ENCODE peak calls at places on chromosomes 5 and 9, in five cellular contexts. P is upper lobe of left lung, X is GM12878, G is HepG2, A is K562. Z is an unnamed sample.

GRCh38 chr9:126154869-126155268 is 171.8 kb upstream of the MVB12B start:
- ATAC-seq in P (no peak), X (no peak), G (no peak), A (no peak), Z (no peak)

GRCh38 chr5:37214550-37214949 is 34.6 kb downstream of the CPLANE1 start:
- ATAC-seq in P (no peak), X (peak; percentile 68), G (no peak), A (no peak), Z (no peak)

GRCh38 chr9:125418404-125418803 is 156.8 kb downstream of the GAPVD1 start:
- ATAC-seq in P (no peak), X (no peak), G (no peak), A (no peak), Z (no peak)

GRCh38 chr5:7852988-7853387 is 2.1 kb upstream of the CFAP90 start:
- ATAC-seq in P (no peak), X (no peak), G (no peak), A (no peak), Z (no peak)

GRCh38 chr5:123124495-123125171 is 35.6 kb downstream of the PRDM6 start:
- ATAC-seq in P (peak; percentile 57), X (no peak), G (no peak), A (no peak), Z (peak; percentile 75)

GRCh38 chr9:135277219-135278201 is 190.0 kb downstream of the OLFM1 start:
- ATAC-seq in P (no peak), X (no peak), G (peak; percentile 55), A (no peak), Z (no peak)

GRCh38 chr5:84628918-84629317 is 244.2 kb upstream of the EDIL3 start:
- ATAC-seq in P (no peak), X (no peak), G (no peak), A (no peak), Z (no peak)

GRCh38 chr5:174614500-174615135 is 109.8 kb upstream of the MSX2 start:
- ATAC-seq in P (no peak), X (no peak), G (no peak), A (peak; percentile 43), Z (no peak)

GRCh38 chr9:27365977-27366376 is 69.0 kb upstream of the EQTN start:
- ATAC-seq in P (no peak), X (peak; percentile 91), G (no peak), A (no peak), Z (no peak)

GRCh38 chr9:77848428-77848827 is 183.2 kb downstream of the GNAQ start:
- ATAC-seq in P (peak; percentile 20), X (no peak), G (no peak), A (no peak), Z (no peak)

GRCh38 chr5:96661101-96661840 is 905 bp upstream of the CAST start:
- ATAC-seq in P (no peak), X (peak; percentile 13), G (no peak), A (no peak), Z (no peak)

GRCh38 chr9:72983056-72983455 is 30.2 kb upstream of the ALDH1A1 start:
- ATAC-seq in P (no peak), X (no peak), G (peak; percentile 86), A (no peak), Z (no peak)

GRCh38 chr5:140595538-140595937 is 30.9 kb downstream of the SLC35A4 start:
- ATAC-seq in P (peak; percentile 81), X (peak; percentile 21), G (no peak), A (peak; percentile 28), Z (peak; percentile 54)

GRCh38 chr9:34396276-34397214 is 19.8 kb upstream of the MYORG start:
- ATAC-seq in P (no peak), X (no peak), G (no peak), A (peak; percentile 54), Z (no peak)

GRCh38 chr5:166909040-166909439 is 1382.4 kb upstream of the WWC1 start:
- ATAC-seq in P (no peak), X (no peak), G (no peak), A (no peak), Z (no peak)

GRCh38 chr9:26524225-26524624 is 368.4 kb downstream of the CAAP1 start:
- ATAC-seq in P (no peak), X (no peak), G (no peak), A (no peak), Z (no peak)

GRCh38 chr5:93578813-93579560 is 2.0 kb downstream of the NR2F1-AS1 start:
- ATAC-seq in P (peak; percentile 15), X (no peak), G (no peak), A (no peak), Z (no peak)

GRCh38 chr9:70451765-70452164 is 37.3 kb upstream of the KLF9 start:
- ATAC-seq in P (no peak), X (no peak), G (no peak), A (no peak), Z (no peak)

GRCh38 chr5:112691341-112691685 is 46.4 kb upstream of the APC start:
- ATAC-seq in P (no peak), X (peak; percentile 6), G (peak; percentile 47), A (no peak), Z (no peak)

GRCh38 chr5:31531888-31532710 is at the start of the genes C5orf22 and DROSHA:
- ATAC-seq in P (peak; percentile 99), X (peak; percentile 96), G (peak; percentile 93), A (peak; percentile 94), Z (peak; percentile 99)
- TF ChIP-seq EP300 in P (no peak), X (no peak), G (no peak), A (no peak), Z (no peak)

GRCh38 chr9:133890583-133890982 is 101.5 kb downstream of the VAV2 start:
- ATAC-seq in P (no peak), X (no peak), G (no peak), A (no peak), Z (no peak)

GRCh38 chr9:133888048-133888778 is 103.9 kb downstream of the VAV2 start:
- ATAC-seq in P (no peak), X (no peak), G (peak; percentile 24), A (no peak), Z (no peak)

GRCh38 chr9:133891741-133892140 is 100.4 kb downstream of the VAV2 start:
- ATAC-seq in P (no peak), X (no peak), G (no peak), A (no peak), Z (no peak)

GRCh38 chr9:133888779-133889491 is 103.2 kb downstream of the VAV2 start:
- ATAC-seq in P (no peak), X (no peak), G (no peak), A (no peak), Z (no peak)

GRCh38 chr9:133889498-133890301 is 102.4 kb downstream of the VAV2 start:
- ATAC-seq in P (no peak), X (no peak), G (no peak), A (no peak), Z (no peak)
- H3K4me1 ChIP-seq in P (no peaks in the 10 kb centered on the region), X (no peaks in the 10 kb centered on the region), G (peaks cover 92% of the 10 kb centered on the region), A (no peaks in the 10 kb centered on the region), Z (no peaks in the 10 kb centered on the region)

GRCh38 chr5:39218482-39219381 is 631 bp downstream of the FYB1 start:
- ATAC-seq in P (peak; percentile 74), X (no peak), G (no peak), A (peak; percentile 16), Z (peak; percentile 71)
- TF ChIP-seq POLR2AphosphoS5 in P (no peak), X (no peak), G (no peak), A (no peak), Z (peak; percentile 30)

GRCh38 chr5:53560506-53561191 is at the start of gene NDUFS4:
- ATAC-seq in P (peak; percentile 98), X (peak; percentile 91), G (peak; percentile 96), A (peak; percentile 98), Z (peak; percentile 92)
- TF ChIP-seq EP300 in P (peak; percentile 71), X (no peak), G (peak; percentile 30), A (peak; percentile 43), Z (no peak)

DNA sequence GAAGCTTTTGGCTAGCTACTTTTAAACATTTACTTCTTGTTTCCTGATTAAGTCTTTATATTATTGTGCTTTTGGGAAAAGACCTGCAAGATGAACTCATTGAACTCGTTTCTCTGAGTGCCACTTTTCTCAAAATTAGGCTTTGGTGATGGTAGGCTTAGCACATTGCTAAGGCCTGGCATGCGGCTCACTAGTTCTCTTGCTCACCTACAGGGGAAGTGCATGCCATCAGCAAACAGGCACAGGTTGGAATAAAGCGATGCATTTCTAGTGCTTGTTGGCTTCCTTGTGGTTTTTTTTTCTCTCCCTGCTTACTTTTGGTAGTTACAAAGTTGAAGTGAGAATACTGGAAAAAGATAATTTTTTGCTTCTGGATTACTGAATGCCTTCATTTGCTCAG is 41.4 kb downstream of the TLE4 start:
- ATAC-seq in P (no peak), X (no peak), G (no peak), A (no peak), Z (no peak)
- H3K4me1 ChIP-seq in P (peaks cover 14% of the 10 kb centered on the region), X (peaks cover 7% of the 10 kb centered on the region), G (no peaks in the 10 kb centered on the region), A (no peaks in the 10 kb centered on the region), Z (peaks cover 88% of the 10 kb centered on the region)

GRCh38 chr9:130465383-130466096 is 20.8 kb downstream of the ASS1 start:
- ATAC-seq in P (no peak), X (no peak), G (no peak), A (no peak), Z (no peak)
- TF ChIP-seq POLR2AphosphoS5 in P (no peak), X (no peak), G (no peak), A (no peak), Z (no peak)

GRCh38 chr9:129832957-129833356 is 2.1 kb downstream of the C9orf78 start:
- ATAC-seq in P (no peak), X (no peak), G (no peak), A (no peak), Z (no peak)

GRCh38 chr9:129834489-129835127 is 467 bp downstream of the C9orf78 start:
- ATAC-seq in P (peak; percentile 56), X (peak; percentile 22), G (peak; percentile 27), A (peak; percentile 7), Z (peak; percentile 21)

GRCh38 chr9:129836342-129837007 is 1.2 kb downstream of the USP20 start:
- ATAC-seq in P (no peak), X (peak; percentile 36), G (no peak), A (peak; percentile 7), Z (no peak)

GRCh38 chr9:129835860-129836223 is 584 bp downstream of the USP20 start:
- ATAC-seq in P (no peak), X (no peak), G (peak; percentile 28), A (peak; percentile 5), Z (no peak)

DNA sequence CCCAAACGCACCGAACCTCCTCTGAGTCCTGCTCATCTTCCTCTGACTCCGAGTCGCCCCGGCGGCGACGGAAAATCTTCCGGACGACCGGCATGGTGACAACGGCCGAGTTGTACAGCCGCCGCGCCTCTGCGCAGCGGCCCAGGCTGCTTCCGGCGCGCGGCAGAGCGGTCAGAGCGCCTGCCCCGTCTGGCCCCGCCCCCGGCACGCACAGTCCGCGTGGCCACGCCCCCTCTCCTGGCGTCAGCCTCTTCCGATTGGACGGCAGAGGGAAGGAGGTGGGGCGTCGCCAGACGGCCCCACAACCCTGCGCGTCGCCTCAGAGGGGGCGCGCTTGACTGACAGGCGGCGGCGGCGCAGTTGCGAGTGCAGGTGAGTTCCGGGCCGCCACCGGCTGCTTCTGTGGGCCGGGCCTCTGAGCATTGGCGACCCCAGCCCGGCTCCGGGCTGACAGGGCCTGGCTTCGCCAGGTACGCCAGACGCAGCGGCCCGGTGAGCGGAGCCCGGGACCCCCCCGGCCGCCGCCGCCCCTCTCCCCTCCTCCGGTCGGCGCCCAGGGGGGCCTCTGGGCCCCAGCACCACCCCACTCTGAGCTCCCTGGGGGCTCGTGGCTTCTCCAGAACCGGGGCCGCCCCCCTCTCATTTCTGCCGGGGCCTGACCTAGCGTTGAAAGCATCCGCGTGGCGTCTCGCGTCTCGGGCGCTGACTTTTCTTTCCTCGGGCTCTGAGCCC is at the start of the genes C9orf78 and USP20:
- ATAC-seq in P (peak; percentile 99), X (peak; percentile 97), G (peak; percentile 97), A (peak; percentile 95), Z (peak; percentile 99)
- TF ChIP-seq EP300 in P (no peak), X (no peak), G (no peak), A (peak; percentile 21), Z (no peak)

GRCh38 chr9:14271078-14271673 is 42.8 kb downstream of the NFIB start:
- ATAC-seq in P (peak; percentile 71), X (no peak), G (peak; percentile 65), A (peak; percentile 50), Z (peak; percentile 57)
- H3K4me1 ChIP-seq in P (peaks cover 31% of the 10 kb centered on the region), X (no peaks in the 10 kb centered on the region), G (peaks cover 13% of the 10 kb centered on the region), A (peaks cover 3% of the 10 kb centered on the region), Z (peaks cover 28% of the 10 kb centered on the region)

Z was measured in gastroesophageal sphincter.